ENCODE peak calls at places on chromosomes 4 and X, in ten cellular contexts. E, P, C, R, F, B, S, I, H and D are unnamed samples.

GRCh38 chrX:65821721-65822496 is 154.5 kb downstream of the MSN start:
- DNase-seq in E (no peak), P (no peak), C (no peak), R (no peak), F (peak), B (no peak), S (peak), I (peak), H (no peak), D (no peak)

GRCh38 chrX:68947882-68948605 is 119.2 kb downstream of the EFNB1 start:
- DNase-seq in E (peak), P (no peak), C (peak), R (no peak), F (no peak), B (no peak), S (no peak), I (no peak), H (no peak), D (no peak)

GRCh38 chrX:11535156-11535919 is 130.4 kb downstream of the ARHGAP6 start:
- DNase-seq in E (no peak), P (no peak), C (no peak), R (no peak), F (no peak), B (no peak), S (no peak), I (no peak), H (no peak), D (no peak)

GRCh38 chr4:184748251-184748652 is 14.4 kb upstream of the CENPU start:
- DNase-seq in E (no peak), P (no peak), C (no peak), R (no peak), F (no peak), B (no peak), S (no peak), I (no peak), H (peak), D (no peak)

GRCh38 chrX:70998402-70999027 is 67.6 kb upstream of the SLC7A3 start:
- DNase-seq in E (peak), P (no peak), C (peak), R (no peak), F (peak), B (peak), S (no peak), I (peak), H (peak), D (peak)

GRCh38 chrX:20653070-20653469 is 386.4 kb upstream of the RPS6KA3 start:
- DNase-seq in E (no peak), P (no peak), C (no peak), R (no peak), F (no peak), B (no peak), S (no peak), I (no peak), H (peak), D (no peak)

GRCh38 chr4:117700111-117700892 is 334.0 kb upstream of the NDST3 start:
- DNase-seq in E (no peak), P (no peak), C (no peak), R (no peak), F (no peak), B (no peak), S (no peak), I (no peak), H (peak), D (no peak)

GRCh38 chrX:103254171-103254824 is 657 bp downstream of the TCEAL8 start:
- DNase-seq in E (peak), P (peak), C (peak), R (no peak), F (peak), B (no peak), S (peak), I (peak), H (peak), D (peak)

GRCh38 chrX:42714981-42715688 is 62.8 kb downstream of the PPP1R2C start:
- DNase-seq in E (peak), P (peak), C (peak), R (no peak), F (peak), B (peak), S (peak), I (peak), H (peak), D (no peak)

GRCh38 chr4:19130836-19131235 is 1109.3 kb upstream of the LCORL start:
- DNase-seq in E (no peak), P (no peak), C (no peak), R (no peak), F (no peak), B (no peak), S (no peak), I (no peak), H (peak), D (no peak)